ENCODE peak calls at places on chromosomes 3 and 15, in eight cellular contexts. Y, X, M, V, C, L, E and F are unnamed samples.

GRCh38 chr3:174598885-174599439 is 260.2 kb upstream of the NAALADL2 start:
- DNase-seq in Y (no peak), C (no peak), X (no peak), L (no peak), M (no peak), V (no peak), E (no peak), F (no peak)

GRCh38 chr3:124829819-124830554 is 57.2 kb downstream of the ITGB5 start:
- DNase-seq in V (no peak), C (no peak), X (no peak), L (no peak), M (no peak), Y (no peak), E (no peak), F (no peak)

GRCh38 chr3:182810574-182811268 is 17.4 kb downstream of the ATP11B start:
- DNase-seq in X (peak; percentile 58), Y (no peak), V (peak; percentile 42), M (no peak), E (no peak), L (no peak), C (no peak), F (no peak)

GRCh38 chr3:108555966-108556581 is 33.2 kb downstream of the CIP2A start:
- DNase-seq in Y (no peak), E (no peak), V (no peak), M (no peak), L (no peak), C (no peak), X (no peak), F (no peak)

GRCh38 chr3:54122046-54122801 is at the start of gene CACNA2D3:
- DNase-seq in Y (no peak), V (no peak), L (no peak), E (peak; percentile 46), M (no peak), C (peak; percentile 54), X (no peak), F (peak; percentile 49)

GRCh38 chr15:41304149-41304548 is 28.2 kb downstream of the OIP5 start:
- DNase-seq in Y (no peak), V (no peak), L (no peak), M (no peak), E (no peak), C (no peak), X (no peak), F (no peak)

GRCh38 chr3:171125010-171125409 is 98.5 kb upstream of the SLC2A2 start:
- DNase-seq in M (no peak), C (no peak), X (peak; percentile 51), E (no peak), L (no peak), Y (no peak), V (no peak), F (no peak)

GRCh38 chr3:197462808-197463207 is 93.0 kb downstream of the BDH1 start:
- DNase-seq in Y (no peak), C (no peak), X (no peak), L (no peak), M (no peak), V (no peak), E (no peak), F (no peak)

GRCh38 chr3:192608756-192609155 is 118.6 kb downstream of the FGF12 start:
- DNase-seq in L (no peak), Y (no peak), M (no peak), E (no peak), X (no peak), V (no peak), C (no peak), F (no peak)

GRCh38 chr3:194321666-194322640 is 29.2 kb downstream of the CPN2 start:
- DNase-seq in Y (no peak), M (peak; percentile 85), X (no peak), L (no peak), E (peak; percentile 52), C (no peak), V (peak; percentile 66), F (no peak)

GRCh38 chr3:157074490-157074889 is 85.5 kb downstream of the CCNL1 start:
- DNase-seq in L (no peak), C (no peak), E (no peak), Y (no peak), X (no peak), V (no peak), M (no peak), F (no peak)

GRCh38 chr3:32236377-32236776 is 2.1 kb upstream of the CMTM8 start:
- DNase-seq in C (no peak), L (no peak), V (no peak), X (no peak), E (no peak), M (no peak), Y (no peak), F (no peak)

GRCh38 chr15:89389841-89390603 is 55.4 kb upstream of the POLG start:
- DNase-seq in L (no peak), V (no peak), Y (no peak), M (no peak), C (peak; percentile 34), E (no peak), X (no peak), F (no peak)

GRCh38 chr3:65524544-65525070 is 514.1 kb downstream of the MAGI1 start:
- DNase-seq in M (no peak), E (no peak), X (no peak), C (no peak), V (no peak), Y (no peak), L (no peak), F (no peak)

GRCh38 chr15:72339777-72340177 is 19.8 kb upstream of the CELF6 start:
- DNase-seq in Y (no peak), L (no peak), E (no peak), C (no peak), V (peak; percentile 73), X (peak; percentile 91), M (no peak), F (no peak)

GRCh38 chr3:45909542-45909941 is 23.2 kb downstream of the CCR9 start:
- DNase-seq in C (no peak), Y (no peak), E (no peak), M (no peak), V (no peak), L (no peak), X (no peak), F (no peak)

GRCh38 chr3:154842546-154842945 is 237.6 kb upstream of the MME start:
- DNase-seq in E (no peak), Y (no peak), C (no peak), X (no peak), M (no peak), V (no peak), L (no peak), F (no peak)

GRCh38 chr15:81189583-81190283 is 6.9 kb upstream of the IL16 start:
- DNase-seq in M (no peak), E (peak; percentile 34), Y (no peak), C (no peak), L (peak; percentile 65), X (peak; percentile 99), V (no peak), F (no peak)

GRCh38 chr3:105414841-105415240 is 48.1 kb downstream of the ALCAM start:
- DNase-seq in L (no peak), V (no peak), C (no peak), Y (no peak), M (no peak), E (no peak), X (peak; percentile 82), F (no peak)

GRCh38 chr15:44727462-44728231 is 8.7 kb upstream of the TRIM69 start:
- DNase-seq in L (no peak), C (no peak), M (no peak), X (no peak), Y (no peak), V (no peak), E (no peak), F (no peak)

GRCh38 chr15:44726136-44726535 is 10.2 kb upstream of the TRIM69 start:
- DNase-seq in Y (no peak), X (no peak), V (no peak), E (no peak), M (no peak), C (no peak), L (no peak), F (no peak)

GRCh38 chr15:44726568-44727461 is 9.5 kb upstream of the TRIM69 start:
- DNase-seq in X (peak; percentile 94), M (peak; percentile 62), C (peak; percentile 53), L (no peak), Y (no peak), E (peak; percentile 49), V (peak; percentile 92), F (no peak)

GRCh38 chr15:44728576-44729393 is 7.5 kb upstream of the TRIM69 start:
- DNase-seq in X (peak; percentile 99), E (peak; percentile 95), L (peak; percentile 94), C (peak; percentile 96), V (peak; percentile 98), M (peak; percentile 92), Y (peak; percentile 74), F (peak; percentile 97)

GRCh38 chr15:44729394-44729913 is 6.9 kb upstream of the TRIM69 start:
- DNase-seq in X (peak; percentile 18), E (peak; percentile 50), L (no peak), Y (no peak), M (no peak), V (no peak), C (no peak), F (peak; percentile 60)
- H3K4me1 ChIP-seq in X (peaks cover 2% of the 10 kb centered on the region), E (peaks cover 70% of the 10 kb centered on the region), L (peaks cover 54% of the 10 kb centered on the region), Y (peaks cover 2% of the 10 kb centered on the region), M (peaks cover 35% of the 10 kb centered on the region), V (peaks cover 34% of the 10 kb centered on the region), C (peaks cover 3% of the 10 kb centered on the region), F (peaks cover 15% of the 10 kb centered on the region)

DNA sequence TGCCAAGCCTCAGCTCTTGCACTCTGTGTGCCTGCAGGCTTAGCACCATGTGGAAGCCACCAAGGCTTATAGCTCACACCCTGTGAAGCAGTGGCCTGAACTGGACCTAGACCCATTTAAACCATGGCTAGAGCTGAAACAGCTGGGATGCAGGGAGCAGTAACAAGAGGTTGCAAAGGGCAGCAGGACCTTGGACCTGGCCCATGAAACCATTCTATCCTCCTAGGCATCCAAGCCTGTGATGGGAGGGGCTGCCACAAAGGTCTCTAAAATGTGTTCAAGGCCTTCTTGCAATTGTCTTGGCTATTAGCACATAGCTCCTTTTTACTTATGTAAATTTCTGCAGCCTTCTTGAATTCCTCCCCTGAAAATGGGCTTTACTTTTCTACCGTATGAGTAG is 57.9 kb upstream of the NPAP1 start:
- DNase-seq in Y (no peak), M (no peak), E (no peak), L (no peak), C (no peak), X (no peak), V (no peak), F (no peak)
- H3K9me3 ChIP-seq in Y (peaks cover 16% of the 10 kb centered on the region), M (no peaks in the 10 kb centered on the region), E (peaks cover 33% of the 10 kb centered on the region), L (peaks cover 18% of the 10 kb centered on the region), C (peaks cover 44% of the 10 kb centered on the region), X (peaks cover 15% of the 10 kb centered on the region), V (peaks cover 36% of the 10 kb centered on the region), F (no peaks in the 10 kb centered on the region)

DNA sequence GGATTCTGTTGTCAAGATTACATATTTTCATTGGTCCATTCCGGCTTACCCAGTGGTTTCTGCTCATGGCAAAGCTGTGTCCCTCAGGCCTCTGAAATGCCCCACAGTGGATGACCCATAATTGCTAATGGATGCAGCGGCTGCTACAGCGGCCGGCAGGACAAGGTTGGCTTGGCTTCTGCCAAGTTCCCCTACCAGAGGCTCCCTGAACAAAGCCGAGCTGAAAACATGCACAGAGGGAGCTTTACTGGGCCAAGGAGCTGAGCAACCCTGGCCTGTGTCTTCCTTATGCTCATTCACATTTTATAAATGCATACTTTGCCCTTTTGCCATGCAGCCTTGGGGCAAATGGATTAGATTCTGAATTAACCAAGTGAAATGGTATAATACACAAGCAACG is 150.5 kb downstream of the NTRK3 start:
- DNase-seq in X (no peak), E (no peak), Y (no peak), V (no peak), M (no peak), C (no peak), L (no peak), F (no peak)
- H3K4me1 ChIP-seq in X (no peaks in the 10 kb centered on the region), E (no peaks in the 10 kb centered on the region), Y (no peaks in the 10 kb centered on the region), V (no peaks in the 10 kb centered on the region), M (no peaks in the 10 kb centered on the region), C (no peaks in the 10 kb centered on the region), L (no peaks in the 10 kb centered on the region), F (no peaks in the 10 kb centered on the region)

GRCh38 chr15:25171856-25172687 is 217.3 kb downstream of the SNRPN start:
- DNase-seq in Y (no peak), E (no peak), C (peak; percentile 14), X (no peak), L (no peak), V (no peak), M (no peak), F (peak; percentile 33)
- H3K9me3 ChIP-seq in Y (peaks cover 37% of the 10 kb centered on the region), E (peaks cover 80% of the 10 kb centered on the region), C (peaks cover 58% of the 10 kb centered on the region), X (peaks cover 48% of the 10 kb centered on the region), L (peaks cover 81% of the 10 kb centered on the region), V (peaks cover 9% of the 10 kb centered on the region), M (no peaks in the 10 kb centered on the region), F (no peaks in the 10 kb centered on the region)